ENCODE peak calls at places on chromosomes 13 and 19, in seven cellular contexts. One of them, this sample, is unnamed.

GRCh38 chr13:36356058-36356457 is 9.9 kb upstream of the SPART start:
- DNase-seq in left ventricle myocardium inferior: no peak
- DNase-seq in transverse colon: no peak
- DNase-seq in mucosa of descending colon: no peak
- DNase-seq in AG04450: no peak
- DNase-seq in cardiac fibroblast: no peak
- DNase-seq in psoas muscle: no peak
- DNase-seq in this sample: no peak

GRCh38 chr13:113740286-113740556 is 18.8 kb upstream of the TMEM255B start:
- DNase-seq in mucosa of descending colon: no peak
- DNase-seq in transverse colon: no peak
- DNase-seq in AG04450: no peak
- DNase-seq in psoas muscle: no peak
- DNase-seq in cardiac fibroblast: no peak
- DNase-seq in left ventricle myocardium inferior: no peak
- DNase-seq in this sample: no peak

GRCh38 chr19:8252922-8253589 is 43.9 kb downstream of the CERS4 start:
- DNase-seq in psoas muscle: peak
- DNase-seq in mucosa of descending colon: peak
- DNase-seq in transverse colon: peak
- DNase-seq in AG04450: peak
- DNase-seq in cardiac fibroblast: peak
- DNase-seq in left ventricle myocardium inferior: peak
- DNase-seq in this sample: peak

GRCh38 chr13:78630509-78630908 is 27.2 kb upstream of the POU4F1 start:
- DNase-seq in AG04450: no peak
- DNase-seq in mucosa of descending colon: no peak
- DNase-seq in transverse colon: no peak
- DNase-seq in cardiac fibroblast: no peak
- DNase-seq in psoas muscle: no peak
- DNase-seq in left ventricle myocardium inferior: no peak
- DNase-seq in this sample: no peak

GRCh38 chr13:33610471-33611015 is 207.4 kb upstream of the RFC3 start:
- DNase-seq in transverse colon: peak
- DNase-seq in cardiac fibroblast: peak
- DNase-seq in mucosa of descending colon: peak
- DNase-seq in AG04450: no peak
- DNase-seq in left ventricle myocardium inferior: peak
- DNase-seq in psoas muscle: peak
- DNase-seq in this sample: no peak

GRCh38 chr19:49933643-49934042 is 4.3 kb upstream of the NUP62 start:
- DNase-seq in transverse colon: no peak
- DNase-seq in AG04450: no peak
- DNase-seq in mucosa of descending colon: no peak
- DNase-seq in cardiac fibroblast: no peak
- DNase-seq in psoas muscle: no peak
- DNase-seq in left ventricle myocardium inferior: no peak
- DNase-seq in this sample: no peak

GRCh38 chr13:79534596-79534995 is 53.6 kb downstream of the NDFIP2 start:
- DNase-seq in cardiac fibroblast: peak
- DNase-seq in psoas muscle: no peak
- DNase-seq in transverse colon: no peak
- DNase-seq in AG04450: no peak
- DNase-seq in mucosa of descending colon: no peak
- DNase-seq in left ventricle myocardium inferior: no peak
- DNase-seq in this sample: no peak

GRCh38 chr19:42352216-42352892 is 26.9 kb downstream of the MEGF8 start:
- DNase-seq in left ventricle myocardium inferior: no peak
- DNase-seq in AG04450: no peak
- DNase-seq in psoas muscle: no peak
- DNase-seq in cardiac fibroblast: peak
- DNase-seq in mucosa of descending colon: no peak
- DNase-seq in transverse colon: no peak
- DNase-seq in this sample: no peak

GRCh38 chr19:719081-719512 is 10.4 kb downstream of the PALM start:
- DNase-seq in AG04450: no peak
- DNase-seq in psoas muscle: peak
- DNase-seq in mucosa of descending colon: no peak
- DNase-seq in transverse colon: no peak
- DNase-seq in left ventricle myocardium inferior: peak
- DNase-seq in cardiac fibroblast: no peak
- DNase-seq in this sample: no peak

GRCh38 chr19:32287811-32288227 is 57.6 kb upstream of the ZNF507 start:
- DNase-seq in mucosa of descending colon: peak
- DNase-seq in cardiac fibroblast: peak
- DNase-seq in transverse colon: peak
- DNase-seq in left ventricle myocardium inferior: peak
- DNase-seq in psoas muscle: peak
- DNase-seq in AG04450: peak
- DNase-seq in this sample: peak

GRCh38 chr13:34623331-34623730 is 318.7 kb upstream of the NBEA start:
- DNase-seq in cardiac fibroblast: no peak
- DNase-seq in AG04450: no peak
- DNase-seq in mucosa of descending colon: no peak
- DNase-seq in left ventricle myocardium inferior: no peak
- DNase-seq in psoas muscle: no peak
- DNase-seq in transverse colon: no peak
- DNase-seq in this sample: no peak

GRCh38 chr19:4570423-4570822 is 10.9 kb upstream of the SEMA6B start:
- DNase-seq in cardiac fibroblast: no peak
- DNase-seq in left ventricle myocardium inferior: no peak
- DNase-seq in mucosa of descending colon: no peak
- DNase-seq in AG04450: no peak
- DNase-seq in transverse colon: no peak
- DNase-seq in psoas muscle: no peak
- DNase-seq in this sample: no peak

GRCh38 chr13:28121224-28121623 is 17.1 kb upstream of the PAN3 start:
- DNase-seq in cardiac fibroblast: no peak
- DNase-seq in left ventricle myocardium inferior: no peak
- DNase-seq in AG04450: no peak
- DNase-seq in psoas muscle: no peak
- DNase-seq in mucosa of descending colon: no peak
- DNase-seq in transverse colon: no peak
- DNase-seq in this sample: no peak

GRCh38 chr19:497476-497860 is 1.2 kb downstream of the MADCAM1 start:
- DNase-seq in AG04450: no peak
- DNase-seq in transverse colon: no peak
- DNase-seq in mucosa of descending colon: no peak
- DNase-seq in left ventricle myocardium inferior: no peak
- DNase-seq in psoas muscle: peak
- DNase-seq in cardiac fibroblast: no peak
- DNase-seq in this sample: no peak

GRCh38 chr13:26541041-26541440 is 16.4 kb upstream of the WASF3 start:
- DNase-seq in transverse colon: no peak
- DNase-seq in cardiac fibroblast: no peak
- DNase-seq in left ventricle myocardium inferior: no peak
- DNase-seq in psoas muscle: no peak
- DNase-seq in AG04450: no peak
- DNase-seq in mucosa of descending colon: no peak
- DNase-seq in this sample: no peak

GRCh38 chr13:34258646-34259386 is 440.9 kb downstream of the RFC3 start:
- DNase-seq in psoas muscle: no peak
- DNase-seq in left ventricle myocardium inferior: no peak
- DNase-seq in cardiac fibroblast: no peak
- DNase-seq in AG04450: no peak
- DNase-seq in transverse colon: no peak
- DNase-seq in mucosa of descending colon: no peak
- DNase-seq in this sample: no peak

GRCh38 chr19:35320285-35320706 is 8.7 kb upstream of the CD22 start:
- DNase-seq in transverse colon: no peak
- DNase-seq in cardiac fibroblast: no peak
- DNase-seq in AG04450: no peak
- DNase-seq in mucosa of descending colon: no peak
- DNase-seq in psoas muscle: no peak
- DNase-seq in left ventricle myocardium inferior: no peak
- DNase-seq in this sample: no peak

GRCh38 chr13:46006688-46007452 is 45.7 kb downstream of the ZC3H13 start:
- DNase-seq in cardiac fibroblast: peak
- DNase-seq in transverse colon: no peak
- DNase-seq in AG04450: no peak
- DNase-seq in mucosa of descending colon: no peak
- DNase-seq in left ventricle myocardium inferior: no peak
- DNase-seq in psoas muscle: no peak
- DNase-seq in this sample: no peak

GRCh38 chr13:71051573-71051972 is 815.4 kb downstream of the DACH1 start:
- DNase-seq in cardiac fibroblast: no peak
- DNase-seq in AG04450: no peak
- DNase-seq in mucosa of descending colon: no peak
- DNase-seq in psoas muscle: no peak
- DNase-seq in transverse colon: no peak
- DNase-seq in left ventricle myocardium inferior: no peak
- DNase-seq in this sample: no peak

GRCh38 chr13:85828094-85828684 is 29.0 kb upstream of the SLITRK6 start:
- DNase-seq in mucosa of descending colon: peak
- DNase-seq in left ventricle myocardium inferior: no peak
- DNase-seq in cardiac fibroblast: peak
- DNase-seq in psoas muscle: no peak
- DNase-seq in transverse colon: no peak
- DNase-seq in AG04450: peak
- DNase-seq in this sample: no peak

GRCh38 chr19:370641-371330 is 26.2 kb upstream of the MIER2 start:
- DNase-seq in left ventricle myocardium inferior: no peak
- DNase-seq in transverse colon: no peak
- DNase-seq in cardiac fibroblast: no peak
- DNase-seq in psoas muscle: no peak
- DNase-seq in AG04450: no peak
- DNase-seq in mucosa of descending colon: no peak
- DNase-seq in this sample: no peak

GRCh38 chr19:13017306-13018036 is 22.2 kb downstream of the NFIX start:
- DNase-seq in transverse colon: no peak
- DNase-seq in cardiac fibroblast: no peak
- DNase-seq in AG04450: no peak
- DNase-seq in left ventricle myocardium inferior: no peak
- DNase-seq in psoas muscle: no peak
- DNase-seq in mucosa of descending colon: no peak
- DNase-seq in this sample: no peak
- H3K4me3 ChIP-seq in transverse colon: no peak
- H3K4me3 ChIP-seq in cardiac fibroblast: no peak
- H3K4me3 ChIP-seq in AG04450: peak
- H3K4me3 ChIP-seq in left ventricle myocardium inferior: peak
- H3K4me3 ChIP-seq in psoas muscle: peak
- H3K4me3 ChIP-seq in mucosa of descending colon: no peak
- H3K4me3 ChIP-seq in this sample: peak

DNA sequence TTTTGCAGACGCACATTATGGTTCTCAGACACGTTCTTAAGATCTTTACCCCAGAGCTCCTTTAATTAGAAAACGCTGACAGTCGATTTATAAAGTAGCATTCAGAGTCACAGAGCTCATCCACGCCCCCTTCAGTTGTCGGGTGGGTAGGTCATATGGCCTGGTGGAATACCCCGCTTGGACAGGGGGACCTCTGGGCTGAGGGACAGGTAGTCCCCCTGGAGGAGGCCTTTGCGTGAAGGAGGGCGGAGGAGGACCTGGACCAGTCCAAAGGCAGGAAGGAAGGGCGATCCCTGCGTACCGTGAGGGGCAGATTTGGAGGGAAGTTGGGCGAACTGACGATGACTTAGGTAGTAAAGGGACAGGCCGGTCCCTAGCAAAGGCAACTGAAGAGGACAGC is 20.5 kb downstream of the VASP start:
- DNase-seq in psoas muscle: no peak
- DNase-seq in mucosa of descending colon: no peak
- DNase-seq in transverse colon: no peak
- DNase-seq in left ventricle myocardium inferior: no peak
- DNase-seq in AG04450: no peak
- DNase-seq in cardiac fibroblast: no peak
- DNase-seq in this sample: no peak
- TF ChIP-seq CTCF in psoas muscle: no peak
- TF ChIP-seq CTCF in mucosa of descending colon: no peak
- TF ChIP-seq CTCF in transverse colon: no peak
- TF ChIP-seq CTCF in left ventricle myocardium inferior: no peak
- TF ChIP-seq CTCF in AG04450: peak
- TF ChIP-seq CTCF in cardiac fibroblast: no peak
- TF ChIP-seq CTCF in this sample: no peak

GRCh38 chr13:65841156-65841555 is 1389.0 kb downstream of the PCDH9 start:
- DNase-seq in left ventricle myocardium inferior: no peak
- DNase-seq in AG04450: no peak
- DNase-seq in transverse colon: no peak
- DNase-seq in mucosa of descending colon: no peak
- DNase-seq in psoas muscle: no peak
- DNase-seq in cardiac fibroblast: no peak
- DNase-seq in this sample: no peak
- H3K4me3 ChIP-seq in left ventricle myocardium inferior: no peak
- H3K4me3 ChIP-seq in AG04450: no peak
- H3K4me3 ChIP-seq in transverse colon: no peak
- H3K4me3 ChIP-seq in mucosa of descending colon: no peak
- H3K4me3 ChIP-seq in psoas muscle: no peak
- H3K4me3 ChIP-seq in cardiac fibroblast: no peak
- H3K4me3 ChIP-seq in this sample: no peak

DNA sequence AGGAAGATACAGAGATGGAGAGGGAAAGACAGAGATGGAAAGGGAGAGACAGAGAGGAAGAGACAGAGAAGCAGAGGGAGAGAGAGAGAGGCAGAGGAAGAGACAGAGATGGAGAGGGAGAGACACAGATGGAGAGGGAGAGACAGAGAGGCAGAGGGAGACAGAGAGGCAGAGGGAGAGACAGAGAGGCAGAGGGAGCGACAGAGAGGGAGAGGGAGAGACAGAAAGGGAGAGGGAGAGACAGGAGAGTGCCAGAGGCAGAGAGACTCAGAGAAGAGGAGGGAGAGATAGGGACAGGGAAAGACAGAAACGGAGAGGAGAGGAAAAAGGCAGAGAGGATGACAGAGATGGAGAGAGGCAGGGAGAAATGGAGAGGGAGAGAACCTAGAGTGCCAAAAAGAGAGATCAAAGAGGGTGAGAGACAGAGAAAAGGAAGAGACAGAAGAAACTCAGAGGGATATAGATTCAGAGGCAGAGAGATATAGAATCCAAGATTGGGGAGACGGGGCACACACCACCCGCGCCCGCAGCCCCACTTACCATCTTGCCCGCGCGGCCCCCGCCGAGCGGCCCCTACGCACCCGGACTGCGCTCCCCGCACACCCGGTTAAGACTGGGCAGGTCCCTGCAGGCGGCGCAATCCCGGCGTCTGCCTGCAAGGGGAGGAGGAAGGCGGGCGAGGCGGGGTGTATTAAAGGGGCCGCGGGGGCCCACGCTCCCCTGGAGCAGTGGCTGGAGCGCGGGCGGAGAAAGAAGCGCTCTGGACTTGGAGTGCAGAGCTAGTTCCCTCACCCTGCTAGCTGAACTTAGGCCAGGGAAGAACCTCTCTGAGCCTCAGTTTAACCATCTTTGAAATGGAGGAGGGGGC is 10.7 kb downstream of the TM6SF2 start:
- DNase-seq in transverse colon: no peak
- DNase-seq in AG04450: no peak
- DNase-seq in cardiac fibroblast: no peak
- DNase-seq in psoas muscle: no peak
- DNase-seq in left ventricle myocardium inferior: no peak
- DNase-seq in mucosa of descending colon: no peak
- DNase-seq in this sample: no peak
- TF ChIP-seq CTCF in transverse colon: no peak
- TF ChIP-seq CTCF in AG04450: no peak
- TF ChIP-seq CTCF in cardiac fibroblast: no peak
- TF ChIP-seq CTCF in psoas muscle: no peak
- TF ChIP-seq CTCF in left ventricle myocardium inferior: no peak
- TF ChIP-seq CTCF in mucosa of descending colon: no peak
- TF ChIP-seq CTCF in this sample: no peak

This sample was measured in LNCaP clone FGC.